ENCODE peak calls at places on chromosomes 11 and 22, in seven cellular contexts. C, Q, M, J, U, R and G are unnamed samples. For H3K4me1, the result is how much of the 10 kb centered on the place peaks cover.

GRCh38 chr11:128572965-128573364 is 14.4 kb downstream of the ETS1 start:
- DNase-seq in C (no peak), Q (no peak), M (no peak), J (no peak), U (no peak), R (no peak), G (no peak)

GRCh38 chr11:18618341-18619025 is 15.7 kb downstream of the SPTY2D1 start:
- DNase-seq in C (peak), Q (no peak), M (no peak), J (no peak), U (no peak), R (no peak), G (no peak)

GRCh38 chr11:81959341-81959740 is 774.3 kb downstream of the FAM181B start:
- DNase-seq in C (no peak), Q (no peak), M (no peak), J (no peak), U (no peak), R (no peak), G (no peak)

GRCh38 chr11:27055065-27055682 is 14.6 kb downstream of the BBOX1 start:
- DNase-seq in C (peak), Q (no peak), M (peak), J (peak), U (no peak), R (no peak), G (no peak)

GRCh38 chr22:21076907-21077625 is 31.3 kb downstream of the LRRC74B start:
- DNase-seq in C (no peak), Q (no peak), M (no peak), J (peak), U (no peak), R (no peak), G (no peak)

GRCh38 chr11:108965602-108966001 is 300.7 kb downstream of the DDX10 start:
- DNase-seq in C (peak), Q (no peak), M (no peak), J (no peak), U (no peak), R (no peak), G (no peak)

GRCh38 chr11:91433284-91434010 is 791.2 kb upstream of the FAT3 start:
- DNase-seq in C (peak), Q (no peak), M (no peak), J (no peak), U (no peak), R (no peak), G (no peak)

GRCh38 chr22:19407649-19408606 is 23.6 kb downstream of the HIRA start:
- DNase-seq in C (peak), Q (no peak), M (no peak), J (no peak), U (no peak), R (peak), G (no peak)

GRCh38 chr11:3154001-3154599 is 11.0 kb downstream of the OSBPL5 start:
- DNase-seq in C (no peak), Q (no peak), M (no peak), J (no peak), U (no peak), R (no peak), G (no peak)

GRCh38 chr22:21688706-21689381 is 23.0 kb downstream of the PPIL2 start:
- DNase-seq in C (no peak), Q (no peak), M (no peak), J (no peak), U (no peak), R (no peak), G (no peak)

GRCh38 chr11:60972182-60973030 is 926 bp downstream of the CD6 start:
- DNase-seq in C (no peak), Q (no peak), M (no peak), J (no peak), U (no peak), R (no peak), G (no peak)

GRCh38 chr11:70876685-70877084 is 375.7 kb downstream of the SHANK2 start:
- DNase-seq in C (no peak), Q (no peak), M (no peak), J (no peak), U (no peak), R (no peak), G (no peak)

GRCh38 chr11:110522456-110522855 is 92.7 kb downstream of the FDX1 start:
- DNase-seq in C (no peak), Q (no peak), M (no peak), J (no peak), U (no peak), R (no peak), G (no peak)

GRCh38 chr22:44692662-44693007 is 9.4 kb upstream of the PRR5 start:
- DNase-seq in C (no peak), Q (no peak), M (no peak), J (no peak), U (no peak), R (no peak), G (no peak)

GRCh38 chr11:33373636-33374035 is 116.5 kb downstream of the HIPK3 start:
- DNase-seq in C (peak), Q (no peak), M (no peak), J (no peak), U (no peak), R (no peak), G (no peak)

GRCh38 chr22:21632237-21632895 is at the start of gene CCDC116:
- DNase-seq in C (no peak), Q (no peak), M (peak), J (peak), U (peak), R (no peak), G (no peak)

GRCh38 chr11:125583496-125583895 is 9.2 kb upstream of the STT3A start:
- DNase-seq in C (no peak), Q (no peak), M (no peak), J (no peak), U (no peak), R (no peak), G (no peak)

GRCh38 chr22:29716814-29717213 is 3.0 kb upstream of the CABP7 start:
- DNase-seq in C (peak), Q (no peak), M (peak), J (peak), U (peak), R (peak), G (no peak)

GRCh38 chr11:109196016-109196415 is 226.0 kb upstream of the C11orf87 start:
- DNase-seq in C (peak), Q (no peak), M (no peak), J (no peak), U (no peak), R (no peak), G (no peak)

GRCh38 chr11:43736502-43737193 is 56.1 kb downstream of the HSD17B12 start:
- DNase-seq in C (peak), Q (no peak), M (no peak), J (no peak), U (no peak), R (no peak), G (no peak)

GRCh38 chr22:40533712-40534378 is 102.7 kb downstream of the MRTFA start:
- DNase-seq in C (peak), Q (no peak), M (peak), J (peak), U (no peak), R (no peak), G (no peak)

GRCh38 chr11:6604081-6604626 is 580 bp downstream of the ILK start:
- DNase-seq in C (peak), Q (peak), M (peak), J (peak), U (no peak), R (peak), G (peak)

GRCh38 chr22:38923463-38924196 is 33.8 kb upstream of the APOBEC3A start:
- DNase-seq in C (peak), Q (peak), M (peak), J (peak), U (no peak), R (peak), G (no peak)

GRCh38 chr11:7574491-7575129 is 60.8 kb downstream of the PPFIBP2 start:
- DNase-seq in C (no peak), Q (no peak), M (no peak), J (no peak), U (no peak), R (no peak), G (no peak)

GRCh38 chr11:128448487-128448886 is 138.9 kb downstream of the ETS1 start:
- DNase-seq in C (peak), Q (no peak), M (peak), J (peak), U (no peak), R (no peak), G (no peak)

GRCh38 chr11:2346586-2347335 is 30.3 kb upstream of the CD81 start:
- DNase-seq in C (no peak), Q (no peak), M (no peak), J (no peak), U (no peak), R (no peak), G (no peak)

GRCh38 chr22:43338766-43339345 is 4.3 kb downstream of the SCUBE1 start:
- DNase-seq in C (no peak), Q (no peak), M (no peak), J (no peak), U (no peak), R (no peak), G (no peak)

DNA sequence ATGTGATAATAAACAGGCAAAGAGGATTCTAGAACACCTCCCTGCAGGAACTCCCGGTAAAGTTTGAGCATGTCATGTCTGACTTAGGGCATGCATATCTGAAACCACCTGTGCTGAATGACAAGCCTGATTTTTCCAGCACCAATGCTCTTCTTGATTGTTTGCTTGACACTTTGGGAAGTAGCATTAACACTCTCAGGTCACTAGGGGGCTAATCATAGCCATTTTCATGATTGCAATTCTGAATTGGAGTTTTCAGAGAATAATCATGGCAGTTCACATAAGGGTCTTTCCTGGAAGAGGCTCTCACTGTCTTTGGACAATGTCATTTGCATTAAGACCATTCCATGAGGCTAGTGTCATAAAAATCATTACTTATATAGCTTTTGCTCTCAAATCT is 234.4 kb upstream of the MTNR1B start:
- DNase-seq in C (no peak), Q (no peak), M (no peak), J (no peak), U (no peak), R (no peak), G (no peak)
- TF ChIP-seq CTCF in C (peak), Q (no peak), M (peak), J (no peak), U (peak), R (no peak), G (no peak)

GRCh38 chr22:36625102-36625501 is 78.5 kb downstream of the CACNG2 start:
- DNase-seq in C (no peak), Q (no peak), M (no peak), J (no peak), U (no peak), R (no peak), G (no peak)

GRCh38 chr22:36629320-36629719 is 74.2 kb downstream of the CACNG2 start:
- DNase-seq in C (no peak), Q (no peak), M (no peak), J (no peak), U (no peak), R (no peak), G (no peak)

GRCh38 chr22:36628561-36629060 is 74.9 kb downstream of the CACNG2 start:
- DNase-seq in C (no peak), Q (no peak), M (no peak), J (no peak), U (no peak), R (no peak), G (no peak)
- TF ChIP-seq POLR2A in C (no peak), Q (no peak), M (no peak), J (no peak), U (no peak), R (no peak), G (no peak)

DNA sequence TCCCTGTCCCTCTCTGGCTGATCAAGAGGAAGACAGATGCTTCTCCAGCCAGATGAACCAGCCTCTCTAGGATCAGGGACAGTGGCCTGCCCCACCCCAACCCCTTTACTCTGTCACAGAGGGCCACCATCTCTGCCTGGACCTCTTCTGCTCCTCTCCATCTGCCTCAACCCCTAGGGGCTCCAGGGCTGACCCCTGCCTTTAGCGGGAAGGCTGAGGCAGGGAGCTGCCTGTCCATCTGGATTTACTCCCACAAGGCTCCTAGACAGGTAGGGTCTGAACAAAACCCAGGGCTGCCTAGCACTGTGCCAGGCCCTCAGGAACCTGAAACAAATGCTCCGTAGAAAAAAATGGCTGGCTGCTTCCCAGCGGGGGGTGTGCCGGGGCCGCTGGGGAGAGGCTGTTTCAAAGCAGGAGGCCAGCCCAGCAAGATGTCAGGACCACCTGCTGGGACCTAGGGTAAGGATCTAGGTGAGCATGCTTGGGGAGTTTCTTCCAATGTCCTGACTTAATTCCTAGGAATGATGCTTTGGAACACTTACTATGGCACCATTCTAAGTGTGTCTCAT is 3.2 kb downstream of the CHST1 start:
- DNase-seq in C (no peak), Q (no peak), M (no peak), J (no peak), U (no peak), R (no peak), G (no peak)
- H3K4me1 ChIP-seq in C (under half), Q (under half), M (under half), J (under half), U (under half), R (under half), G (under half)

GRCh38 chr11:130390071-130390758 is 38.2 kb downstream of the ADAMTS8 start:
- DNase-seq in C (peak), Q (no peak), M (no peak), J (no peak), U (no peak), R (no peak), G (no peak)
- TF ChIP-seq CTCF in C (peak), Q (peak), M (peak), J (peak), U (peak), R (no peak), G (no peak)

DNA sequence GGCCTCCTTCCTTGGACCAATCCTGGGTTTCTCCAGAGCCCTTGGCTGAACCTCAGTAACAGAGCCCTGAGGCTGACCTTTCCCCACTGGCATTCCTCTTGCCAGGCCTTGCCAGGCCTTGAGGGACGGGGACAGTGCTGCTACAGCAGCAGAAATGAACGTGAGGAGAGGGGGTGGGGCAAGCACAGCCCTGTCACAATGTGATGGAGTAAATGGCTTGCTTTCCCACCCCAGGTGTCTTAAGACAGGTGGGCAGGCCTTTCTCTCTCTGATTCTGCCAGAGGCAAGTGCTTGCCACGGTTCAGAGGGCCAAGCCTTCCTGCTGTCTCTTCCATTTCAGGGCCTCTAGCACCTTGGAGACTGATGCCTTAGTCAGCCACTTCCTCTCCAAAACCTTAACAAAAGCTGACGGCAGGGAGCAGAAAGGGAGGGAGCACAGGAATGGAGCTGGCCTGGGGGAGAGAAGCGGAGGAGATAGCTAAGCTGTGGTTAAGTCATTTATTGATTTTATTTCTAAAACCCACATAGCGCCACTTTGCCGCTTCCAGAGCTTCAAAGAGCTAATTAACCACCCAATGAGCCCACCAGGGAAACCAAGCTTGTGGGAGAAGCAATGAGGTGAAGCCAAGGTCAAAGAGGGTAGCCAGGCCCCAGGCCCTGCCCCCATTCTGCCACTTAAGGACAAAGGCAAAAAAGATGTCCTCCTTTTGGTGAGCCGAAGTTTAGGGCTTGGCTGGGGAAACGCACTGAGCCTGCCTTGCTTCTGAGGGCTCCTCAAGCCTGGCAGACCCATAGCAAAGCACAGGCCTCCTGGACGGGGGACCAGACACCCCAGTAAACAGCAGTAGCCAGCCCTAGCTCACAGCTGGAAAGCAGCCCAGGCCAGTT is 3.4 kb upstream of the PYGM start:
- DNase-seq in C (peak), Q (no peak), M (no peak), J (peak), U (peak), R (peak), G (no peak)
- TF ChIP-seq POLR2A in C (no peak), Q (no peak), M (no peak), J (no peak), U (peak), R (no peak), G (no peak)

DNA sequence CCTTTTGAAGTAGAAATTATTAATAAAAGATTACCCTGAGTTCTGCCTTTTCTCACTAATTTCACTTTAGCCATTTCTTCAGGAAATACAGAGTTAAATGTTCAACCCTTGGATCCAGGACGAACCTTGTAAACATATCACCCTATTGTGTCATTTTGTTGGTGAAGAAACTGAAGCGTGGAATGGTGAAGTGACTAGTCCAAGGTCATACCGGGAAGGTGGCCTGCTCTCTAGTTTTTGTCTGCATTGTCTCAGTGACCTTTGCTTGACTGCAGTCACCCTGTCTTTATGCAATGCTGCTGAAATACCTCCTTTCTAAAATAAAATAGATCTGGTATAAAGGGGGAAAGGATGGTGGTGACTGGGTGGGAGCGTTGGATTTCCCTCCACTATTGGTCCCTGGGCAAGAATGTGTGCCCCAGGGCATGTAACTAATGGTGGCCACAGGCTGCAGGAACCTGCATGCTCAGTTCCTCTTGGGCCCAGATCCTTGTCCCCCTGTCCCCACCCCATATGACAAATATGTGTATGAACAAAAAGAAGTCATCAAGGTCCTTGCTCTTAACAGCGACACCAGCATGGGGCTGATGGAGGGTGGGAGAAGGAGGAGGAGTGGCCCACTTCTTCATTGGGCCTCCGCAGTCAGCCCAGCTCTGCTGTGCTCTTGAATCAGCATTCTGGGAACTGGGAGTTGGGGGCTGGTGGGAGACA is 977 bp upstream of the SORL1-AS1 start:
- DNase-seq in C (no peak), Q (no peak), M (no peak), J (no peak), U (no peak), R (no peak), G (no peak)
- H3K4me1 ChIP-seq in C (under half), Q (under half), M (under half), J (under half), U (under half), R (under half), G (under half)

GRCh38 chr11:132158091-132158490 is 787.7 kb downstream of the NTM start:
- DNase-seq in C (peak), Q (no peak), M (no peak), J (no peak), U (peak), R (no peak), G (no peak)
- TF ChIP-seq CTCF in C (peak), Q (no peak), M (no peak), J (peak), U (peak), R (no peak), G (no peak)

GRCh38 chr22:48750826-48751440 is 1076.7 kb downstream of the BRD1 start:
- DNase-seq in C (no peak), Q (no peak), M (no peak), J (no peak), U (no peak), R (peak), G (peak)

GRCh38 chr22:48750282-48750681 is 1077.4 kb downstream of the BRD1 start:
- DNase-seq in C (no peak), Q (no peak), M (no peak), J (no peak), U (no peak), R (peak), G (peak)

GRCh38 chr22:48748113-48748859 is 1079.4 kb downstream of the BRD1 start:
- DNase-seq in C (no peak), Q (no peak), M (no peak), J (no peak), U (peak), R (peak), G (peak)

GRCh38 chr22:48749555-48750227 is 1078.0 kb downstream of the BRD1 start:
- DNase-seq in C (no peak), Q (no peak), M (no peak), J (no peak), U (no peak), R (peak), G (peak)

GRCh38 chr22:48748860-48749554 is 1078.7 kb downstream of the BRD1 start:
- DNase-seq in C (no peak), Q (no peak), M (no peak), J (no peak), U (no peak), R (peak), G (peak)
- TF ChIP-seq POLR2A in C (no peak), Q (no peak), M (no peak), J (no peak), U (no peak), R (no peak), G (no peak)